ENCODE peak calls at places on chromosomes 4 and X, in five cellular contexts. Q is neuronal stem cell, G is mesendoderm, D is IMR-90, C is mesenchymal stem cell. I is an unnamed sample.

GRCh38 chr4:86506591-86506990 is 87.5 kb upstream of the PTPN13 start:
- DNase-seq in Q (no peak), G (peak), D (no peak), C (peak), I (no peak)

GRCh38 chr4:12053951-12054350 is 625.3 kb upstream of the HS3ST1 start:
- DNase-seq in Q (no peak), G (no peak), D (no peak), C (no peak), I (no peak)

GRCh38 chr4:147060171-147060931 is 114.7 kb upstream of the TTC29 start:
- DNase-seq in Q (peak), G (no peak), D (peak), C (peak), I (no peak)

GRCh38 chr4:156957558-156957957 is 14.0 kb downstream of the PDGFC start:
- DNase-seq in Q (no peak), G (no peak), D (no peak), C (no peak), I (no peak)

GRCh38 chr4:15525080-15525479 is 55.4 kb downstream of the CC2D2A start:
- DNase-seq in Q (no peak), G (peak), D (no peak), C (no peak), I (no peak)

GRCh38 chrX:145825896-145826295 is 8.3 kb downstream of the SLITRK2 start:
- DNase-seq in Q (no peak), G (no peak), D (no peak), C (no peak), I (no peak)

GRCh38 chr4:105181259-105181658 is 34.6 kb downstream of the TET2 start:
- DNase-seq in Q (peak), G (peak), D (no peak), C (no peak), I (no peak)

GRCh38 chr4:85475631-85476233 is 782 bp downstream of the ARHGAP24 start:
- DNase-seq in Q (peak), G (no peak), D (no peak), C (peak), I (peak)

GRCh38 chrX:42732506-42732905 is 45.5 kb downstream of the PPP1R2C start:
- DNase-seq in Q (no peak), G (no peak), D (no peak), C (no peak), I (no peak)

DNA sequence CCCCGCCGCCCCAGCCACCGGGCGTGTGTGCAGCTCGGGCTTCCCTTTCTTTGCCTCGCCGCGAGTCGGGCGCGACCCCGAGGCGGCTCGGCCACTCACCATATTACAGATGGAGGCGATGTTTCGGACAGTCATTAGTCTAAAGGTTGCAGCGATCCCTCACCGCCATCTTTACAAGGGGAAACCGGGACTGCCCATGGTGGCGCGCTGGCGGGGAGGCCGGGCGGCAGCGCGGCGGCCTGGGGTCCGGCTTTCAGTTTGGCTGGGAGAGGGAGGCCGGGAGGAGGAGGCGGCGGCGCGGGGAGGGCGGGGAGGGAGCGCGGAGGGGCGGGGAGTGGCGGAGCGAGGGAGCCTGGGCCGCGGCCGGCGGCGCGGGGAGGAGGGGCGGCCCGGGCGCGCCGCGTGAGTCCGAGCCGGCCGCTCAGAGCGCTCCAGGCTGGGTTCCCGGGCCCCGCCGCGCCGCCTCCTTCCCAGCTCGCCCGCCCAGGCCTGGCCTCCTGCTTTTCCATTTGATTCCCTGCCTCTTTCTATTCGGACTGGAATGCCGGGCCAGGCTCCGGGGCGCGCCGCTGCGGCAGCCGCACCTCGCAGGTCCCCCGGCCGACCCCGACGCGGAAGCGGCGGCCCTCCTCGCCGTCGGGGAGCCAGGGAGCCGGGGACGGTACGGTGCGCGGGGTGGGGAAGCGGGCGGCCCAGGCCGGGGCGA is at the start of gene USP46:
- DNase-seq in Q (peak), G (peak), D (peak), C (peak), I (no peak)
- H4K8ac ChIP-seq in Q (peak), G (peak), D (peak), C (peak), I (peak)

GRCh38 chr4:40228497-40229365 is 31.9 kb downstream of the RHOH start:
- DNase-seq in Q (no peak), G (peak), D (no peak), C (peak), I (no peak)
- H2BK15ac ChIP-seq in Q (no peak), G (no peak), D (no peak), C (no peak), I (no peak)

GRCh38 chrX:46573331-46573895 is at the start of gene CHST7:
- DNase-seq in Q (peak), G (peak), D (peak), C (peak), I (no peak)
- H4K8ac ChIP-seq in Q (no peak), G (no peak), D (peak), C (peak), I (peak)

DNA sequence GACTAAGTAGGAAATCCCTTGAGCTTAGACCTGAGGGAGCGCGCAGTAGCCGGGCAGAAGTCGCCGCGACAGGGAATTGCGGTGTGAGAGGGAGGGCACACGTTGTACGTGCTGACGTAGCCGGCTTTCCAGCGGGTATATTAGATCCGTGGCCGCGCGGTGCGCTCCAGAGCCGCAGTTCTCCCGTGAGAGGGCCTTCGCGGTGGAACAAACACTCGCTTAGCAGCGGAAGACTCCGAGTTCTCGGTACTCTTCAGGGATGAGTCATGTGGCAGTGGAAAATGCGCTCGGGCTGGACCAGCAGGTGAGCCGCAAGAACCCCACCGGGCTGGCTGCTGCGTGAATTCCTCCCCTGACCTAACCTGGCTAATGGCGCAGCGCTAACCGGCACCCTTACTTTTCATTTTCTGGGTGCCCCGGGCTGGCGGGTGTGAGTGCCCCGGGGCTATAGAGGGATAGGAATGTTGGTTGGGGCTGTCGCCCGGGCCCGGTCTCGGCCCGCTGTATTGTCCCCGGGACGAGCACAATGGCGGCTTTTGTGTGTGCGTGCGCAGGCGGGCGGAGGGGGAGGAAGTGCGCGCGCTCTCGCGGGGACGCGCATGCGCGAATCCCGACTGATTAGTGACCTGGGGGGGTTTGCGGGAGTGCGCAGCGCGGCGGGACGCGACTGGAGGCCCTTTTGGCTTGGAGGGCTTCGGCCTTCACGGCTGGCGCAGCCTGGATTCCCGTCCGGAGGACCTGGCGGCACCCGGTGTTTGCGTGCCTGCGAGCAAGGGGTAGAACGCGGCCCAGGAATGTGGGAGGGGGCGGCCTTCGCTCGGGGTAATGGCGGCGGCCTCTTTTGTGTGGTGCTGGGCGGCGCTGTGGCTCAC is at the start of gene DDX3X:
- DNase-seq in Q (peak), G (peak), D (peak), C (peak), I (no peak)
- H2BK15ac ChIP-seq in Q (no peak), G (no peak), D (peak), C (peak), I (no peak)

DNA sequence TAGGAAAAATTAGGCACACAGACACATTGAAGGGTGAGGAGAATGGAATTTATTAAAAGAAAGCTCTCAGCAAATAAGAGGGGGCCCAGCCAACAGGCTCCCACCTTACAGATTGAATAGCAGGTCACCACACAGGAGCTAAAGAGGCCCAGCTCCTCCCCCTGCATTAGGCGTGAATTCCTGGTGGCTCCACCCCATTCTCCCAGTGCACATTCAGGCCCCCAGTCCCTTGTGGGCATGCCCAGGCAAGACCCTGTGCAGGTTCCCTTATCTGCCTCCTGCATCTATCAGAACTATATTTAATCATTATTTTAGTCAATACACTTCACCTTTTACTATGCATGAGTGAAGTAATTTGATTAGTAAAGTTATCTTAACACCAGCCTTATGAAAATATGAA is 856.3 kb upstream of the NDST4 start:
- DNase-seq in Q (no peak), G (peak), D (no peak), C (no peak), I (no peak)
- H4K8ac ChIP-seq in Q (no peak), G (no peak), D (no peak), C (no peak), I (no peak)

DNA sequence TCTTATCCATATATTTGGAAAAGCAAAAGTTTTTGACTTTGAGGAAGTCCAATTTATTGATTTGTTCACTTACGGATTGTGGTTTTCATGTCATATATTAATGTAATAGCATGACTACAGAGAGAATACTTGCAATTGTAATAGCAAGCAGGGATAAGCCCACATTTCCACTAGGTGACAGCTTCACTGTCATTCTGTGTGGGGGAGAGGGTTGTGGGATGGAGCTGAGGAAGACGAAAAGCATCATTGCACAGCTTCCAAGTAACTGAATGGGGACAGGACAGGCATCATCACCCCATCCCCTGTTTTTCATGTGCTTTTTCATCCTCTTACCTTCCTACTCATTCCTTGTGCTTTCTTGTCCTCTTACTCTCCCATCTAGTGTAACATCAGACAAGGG is 31.4 kb downstream of the BEX3 start:
- DNase-seq in Q (no peak), G (no peak), D (no peak), C (no peak), I (no peak)
- H2BK15ac ChIP-seq in Q (no peak), G (no peak), D (no peak), C (no peak), I (no peak)

DNA sequence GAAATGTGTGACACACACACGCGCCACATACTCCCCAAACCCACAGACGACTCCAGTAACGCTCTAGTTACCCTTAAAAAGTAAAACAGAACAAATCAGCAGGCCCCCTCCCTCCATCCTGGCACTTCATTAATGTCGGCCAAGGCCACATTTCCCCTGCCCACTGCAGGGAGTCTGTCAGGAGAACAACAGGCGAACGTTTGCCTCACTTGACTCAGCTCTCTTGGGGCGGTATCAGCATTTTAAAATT is 671 bp upstream of the FHIP1A start:
- DNase-seq in Q (no peak), G (no peak), D (no peak), C (no peak), I (peak)
- H4K8ac ChIP-seq in Q (no peak), G (no peak), D (no peak), C (no peak), I (peak)

GRCh38 chr4:17082186-17082585 is 183.7 kb upstream of the LDB2 start:
- DNase-seq in Q (no peak), G (peak), D (no peak), C (no peak), I (no peak)
- H2BK15ac ChIP-seq in Q (no peak), G (no peak), D (no peak), C (no peak), I (no peak)

GRCh38 chr4:146029939-146030710 is 91.5 kb upstream of the ZNF827 start:
- DNase-seq in Q (no peak), G (peak), D (no peak), C (no peak), I (no peak)

GRCh38 chr4:146033149-146033548 is 94.5 kb upstream of the ZNF827 start:
- DNase-seq in Q (no peak), G (peak), D (no peak), C (no peak), I (no peak)

GRCh38 chr4:146029147-146029546 is 90.5 kb upstream of the ZNF827 start:
- DNase-seq in Q (no peak), G (no peak), D (no peak), C (no peak), I (no peak)

GRCh38 chr4:146032234-146032860 is 93.7 kb upstream of the ZNF827 start:
- DNase-seq in Q (no peak), G (peak), D (no peak), C (no peak), I (no peak)
- H4K8ac ChIP-seq in Q (no peak), G (no peak), D (no peak), C (no peak), I (no peak)

GRCh38 chr4:3470244-3471097 is 7.4 kb downstream of the DOK7 start:
- DNase-seq in Q (no peak), G (no peak), D (peak), C (no peak), I (no peak)
- H2BK15ac ChIP-seq in Q (no peak), G (no peak), D (no peak), C (no peak), I (no peak)

I was measured in H1.